ENCODE peak calls at places on chromosomes 2 and 18, in seven cellular contexts. One of them, this sample, is unnamed. For H3K9me2, the result is how much of the 10 kb centered on the place peaks cover.

GRCh38 chr2:37449686-37450392 is 105.4 kb downstream of the QPCT start:
- DNase-seq in hepatocyte: no peak
- DNase-seq in PC-3: peak
- DNase-seq in HCT116: no peak
- DNase-seq in PC-9: no peak
- DNase-seq in MM.1S: no peak
- DNase-seq in GM23248: no peak
- DNase-seq in this sample: no peak

GRCh38 chr2:97663962-97664635 is at the start of gene ACTR1B:
- DNase-seq in hepatocyte: peak
- DNase-seq in PC-3: peak
- DNase-seq in HCT116: peak
- DNase-seq in PC-9: peak
- DNase-seq in MM.1S: peak
- DNase-seq in GM23248: peak
- DNase-seq in this sample: peak

GRCh38 chr18:76823574-76823973 is 1.2 kb downstream of the ZNF236 start:
- DNase-seq in hepatocyte: peak
- DNase-seq in PC-3: no peak
- DNase-seq in HCT116: no peak
- DNase-seq in PC-9: no peak
- DNase-seq in MM.1S: no peak
- DNase-seq in GM23248: peak
- DNase-seq in this sample: peak

GRCh38 chr18:22985250-22985649 is 52.1 kb downstream of the RBBP8 start:
- DNase-seq in hepatocyte: no peak
- DNase-seq in PC-3: peak
- DNase-seq in HCT116: no peak
- DNase-seq in PC-9: no peak
- DNase-seq in MM.1S: no peak
- DNase-seq in GM23248: no peak
- DNase-seq in this sample: no peak

GRCh38 chr2:43220982-43221659 is 5.3 kb downstream of the ZFP36L2 start:
- DNase-seq in hepatocyte: peak
- DNase-seq in PC-3: no peak
- DNase-seq in HCT116: no peak
- DNase-seq in PC-9: no peak
- DNase-seq in MM.1S: peak
- DNase-seq in GM23248: peak
- DNase-seq in this sample: peak

GRCh38 chr18:58993260-58993659 is 128.6 kb downstream of the ZNF532 start:
- DNase-seq in hepatocyte: no peak
- DNase-seq in PC-3: peak
- DNase-seq in HCT116: no peak
- DNase-seq in PC-9: no peak
- DNase-seq in MM.1S: no peak
- DNase-seq in GM23248: peak
- DNase-seq in this sample: no peak

GRCh38 chr2:182784777-182785176 is 68.7 kb downstream of the DNAJC10 start:
- DNase-seq in hepatocyte: peak
- DNase-seq in PC-3: peak
- DNase-seq in HCT116: peak
- DNase-seq in PC-9: no peak
- DNase-seq in MM.1S: peak
- DNase-seq in GM23248: peak
- DNase-seq in this sample: peak

GRCh38 chr2:83069724-83070123 is 1389.4 kb downstream of the SUCLG1 start:
- DNase-seq in hepatocyte: peak
- DNase-seq in PC-3: peak
- DNase-seq in HCT116: no peak
- DNase-seq in PC-9: no peak
- DNase-seq in MM.1S: no peak
- DNase-seq in GM23248: peak
- DNase-seq in this sample: no peak

GRCh38 chr2:232588031-232588430 is 37.5 kb downstream of the EIF4E2 start:
- DNase-seq in hepatocyte: no peak
- DNase-seq in PC-3: no peak
- DNase-seq in HCT116: no peak
- DNase-seq in PC-9: no peak
- DNase-seq in MM.1S: no peak
- DNase-seq in GM23248: no peak
- DNase-seq in this sample: no peak

GRCh38 chr2:148979919-148980277 is 58.6 kb upstream of the LYPD6B start:
- DNase-seq in hepatocyte: no peak
- DNase-seq in PC-3: no peak
- DNase-seq in HCT116: no peak
- DNase-seq in PC-9: no peak
- DNase-seq in MM.1S: no peak
- DNase-seq in GM23248: no peak
- DNase-seq in this sample: no peak

GRCh38 chr2:97645112-97645699 is 656 bp upstream of the COX5B start:
- DNase-seq in hepatocyte: no peak
- DNase-seq in PC-3: no peak
- DNase-seq in HCT116: no peak
- DNase-seq in PC-9: no peak
- DNase-seq in MM.1S: no peak
- DNase-seq in GM23248: peak
- DNase-seq in this sample: peak

GRCh38 chr2:231545105-231545902 is 15.1 kb upstream of the NMUR1 start:
- DNase-seq in hepatocyte: no peak
- DNase-seq in PC-3: peak
- DNase-seq in HCT116: no peak
- DNase-seq in PC-9: peak
- DNase-seq in MM.1S: peak
- DNase-seq in GM23248: no peak
- DNase-seq in this sample: no peak

DNA sequence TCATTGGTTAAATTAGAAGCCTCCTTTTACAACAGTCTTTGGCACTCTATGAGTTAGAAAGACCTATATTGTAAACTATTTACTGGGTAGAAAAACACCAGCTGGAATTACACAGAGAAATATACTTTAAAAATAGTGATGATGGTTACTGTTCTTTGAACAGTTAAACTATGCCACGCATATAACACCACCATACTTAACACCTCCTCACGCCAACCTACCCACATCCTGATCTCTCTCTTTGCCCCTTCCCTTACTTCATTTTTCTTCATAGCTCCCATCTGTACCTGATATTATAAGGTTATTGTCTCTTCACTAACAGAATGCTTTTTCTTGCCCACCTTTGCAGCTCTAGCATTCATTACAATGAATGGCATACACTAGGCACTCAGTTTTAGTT is 173.8 kb downstream of the DPP4 start:
- DNase-seq in hepatocyte: no peak
- DNase-seq in PC-3: no peak
- DNase-seq in HCT116: no peak
- DNase-seq in PC-9: no peak
- DNase-seq in MM.1S: no peak
- DNase-seq in GM23248: no peak
- DNase-seq in this sample: no peak
- H3K9me2 ChIP-seq in hepatocyte: under half
- H3K9me2 ChIP-seq in PC-3: under half
- H3K9me2 ChIP-seq in HCT116: under half
- H3K9me2 ChIP-seq in PC-9: under half
- H3K9me2 ChIP-seq in MM.1S: under half
- H3K9me2 ChIP-seq in GM23248: under half
- H3K9me2 ChIP-seq in this sample: under half

GRCh38 chr2:144372484-144373195 is 147.3 kb downstream of the ZEB2 start:
- DNase-seq in hepatocyte: no peak
- DNase-seq in PC-3: no peak
- DNase-seq in HCT116: no peak
- DNase-seq in PC-9: no peak
- DNase-seq in MM.1S: no peak
- DNase-seq in GM23248: peak
- DNase-seq in this sample: no peak

GRCh38 chr2:144370937-144371584 is 148.9 kb downstream of the ZEB2 start:
- DNase-seq in hepatocyte: no peak
- DNase-seq in PC-3: no peak
- DNase-seq in HCT116: no peak
- DNase-seq in PC-9: no peak
- DNase-seq in MM.1S: peak
- DNase-seq in GM23248: no peak
- DNase-seq in this sample: no peak

GRCh38 chr2:144376475-144376874 is 143.4 kb downstream of the ZEB2 start:
- DNase-seq in hepatocyte: no peak
- DNase-seq in PC-3: no peak
- DNase-seq in HCT116: no peak
- DNase-seq in PC-9: no peak
- DNase-seq in MM.1S: no peak
- DNase-seq in GM23248: no peak
- DNase-seq in this sample: no peak

GRCh38 chr2:144376926-144377325 is 143.0 kb downstream of the ZEB2 start:
- DNase-seq in hepatocyte: no peak
- DNase-seq in PC-3: no peak
- DNase-seq in HCT116: no peak
- DNase-seq in PC-9: no peak
- DNase-seq in MM.1S: no peak
- DNase-seq in GM23248: no peak
- DNase-seq in this sample: no peak

GRCh38 chr2:144374163-144374661 is 145.7 kb downstream of the ZEB2 start:
- DNase-seq in hepatocyte: no peak
- DNase-seq in PC-3: peak
- DNase-seq in HCT116: no peak
- DNase-seq in PC-9: no peak
- DNase-seq in MM.1S: no peak
- DNase-seq in GM23248: peak
- DNase-seq in this sample: no peak
- H3K9me2 ChIP-seq in hepatocyte: under half
- H3K9me2 ChIP-seq in PC-3: under half
- H3K9me2 ChIP-seq in HCT116: under half
- H3K9me2 ChIP-seq in PC-9: under half
- H3K9me2 ChIP-seq in MM.1S: under half
- H3K9me2 ChIP-seq in GM23248: under half
- H3K9me2 ChIP-seq in this sample: under half

DNA sequence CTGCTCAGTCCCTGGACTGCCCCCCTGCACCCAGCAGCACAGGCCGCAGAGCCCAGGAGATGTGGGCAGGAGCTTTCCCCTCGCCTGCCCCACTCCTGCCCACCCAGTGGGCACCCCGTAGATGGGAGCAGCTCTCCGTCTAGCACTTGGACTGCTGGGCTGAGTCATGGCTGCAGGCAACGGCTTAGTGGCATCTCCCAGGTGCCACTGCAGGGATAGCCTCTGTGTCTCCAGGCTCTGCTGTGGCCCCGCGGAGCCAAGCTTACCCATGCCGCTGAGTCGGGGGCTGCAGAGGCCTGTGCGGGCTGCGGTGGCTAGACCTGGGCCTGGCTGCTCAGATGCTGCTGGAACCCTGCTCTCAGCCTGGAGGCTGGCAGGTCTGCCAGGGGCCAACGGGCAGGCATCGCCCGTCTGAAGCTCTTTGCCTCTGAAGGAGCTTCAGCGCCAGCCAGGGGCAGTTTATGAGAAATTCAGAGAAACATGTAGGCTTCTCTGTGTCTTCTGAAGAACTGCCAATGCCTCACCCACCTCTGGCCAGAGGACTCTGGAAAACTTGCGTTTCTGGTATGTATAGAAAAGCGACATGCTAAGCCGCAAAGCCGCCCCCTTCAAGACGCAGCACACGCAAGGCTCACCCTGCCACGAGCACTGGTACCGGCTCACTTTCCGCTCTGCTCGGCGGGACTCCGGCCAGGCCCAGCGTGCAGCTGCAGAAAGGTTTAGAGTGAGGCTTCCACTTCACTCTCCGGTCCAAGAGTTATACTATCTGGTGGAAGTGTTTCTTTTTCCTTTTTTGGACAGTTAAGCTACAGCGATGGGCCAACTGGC is 92.1 kb upstream of the CTDP1 start:
- DNase-seq in hepatocyte: no peak
- DNase-seq in PC-3: no peak
- DNase-seq in HCT116: no peak
- DNase-seq in PC-9: no peak
- DNase-seq in MM.1S: no peak
- DNase-seq in GM23248: no peak
- DNase-seq in this sample: no peak
- H3K9me2 ChIP-seq in hepatocyte: under half
- H3K9me2 ChIP-seq in PC-3: under half
- H3K9me2 ChIP-seq in HCT116: under half
- H3K9me2 ChIP-seq in PC-9: under half
- H3K9me2 ChIP-seq in MM.1S: under half
- H3K9me2 ChIP-seq in GM23248: under half
- H3K9me2 ChIP-seq in this sample: under half

DNA sequence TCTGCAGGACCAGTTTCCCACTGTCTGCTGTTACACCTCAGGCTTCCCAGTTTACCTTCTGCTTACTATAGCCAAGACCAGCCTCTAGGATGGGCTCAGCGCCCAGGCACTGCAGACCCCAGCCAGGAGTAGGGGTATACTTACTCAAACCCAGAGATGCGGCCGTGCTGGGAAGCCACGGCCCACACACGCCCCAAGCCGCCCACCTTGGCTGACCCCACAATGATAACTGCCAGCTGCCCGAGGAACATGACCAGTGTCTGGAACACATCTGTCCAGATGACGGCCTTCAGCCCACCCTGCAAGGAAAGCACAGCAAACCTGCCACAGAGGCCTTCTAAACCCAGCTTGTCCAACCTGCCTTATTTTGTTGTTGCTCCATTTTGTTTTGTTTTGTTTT is 6.6 kb upstream of the ATRAID start:
- DNase-seq in hepatocyte: no peak
- DNase-seq in PC-3: no peak
- DNase-seq in HCT116: no peak
- DNase-seq in PC-9: no peak
- DNase-seq in MM.1S: no peak
- DNase-seq in GM23248: no peak
- DNase-seq in this sample: no peak
- H3K9me2 ChIP-seq in hepatocyte: under half
- H3K9me2 ChIP-seq in PC-3: under half
- H3K9me2 ChIP-seq in HCT116: under half
- H3K9me2 ChIP-seq in PC-9: under half
- H3K9me2 ChIP-seq in MM.1S: under half
- H3K9me2 ChIP-seq in GM23248: under half
- H3K9me2 ChIP-seq in this sample: under half

DNA sequence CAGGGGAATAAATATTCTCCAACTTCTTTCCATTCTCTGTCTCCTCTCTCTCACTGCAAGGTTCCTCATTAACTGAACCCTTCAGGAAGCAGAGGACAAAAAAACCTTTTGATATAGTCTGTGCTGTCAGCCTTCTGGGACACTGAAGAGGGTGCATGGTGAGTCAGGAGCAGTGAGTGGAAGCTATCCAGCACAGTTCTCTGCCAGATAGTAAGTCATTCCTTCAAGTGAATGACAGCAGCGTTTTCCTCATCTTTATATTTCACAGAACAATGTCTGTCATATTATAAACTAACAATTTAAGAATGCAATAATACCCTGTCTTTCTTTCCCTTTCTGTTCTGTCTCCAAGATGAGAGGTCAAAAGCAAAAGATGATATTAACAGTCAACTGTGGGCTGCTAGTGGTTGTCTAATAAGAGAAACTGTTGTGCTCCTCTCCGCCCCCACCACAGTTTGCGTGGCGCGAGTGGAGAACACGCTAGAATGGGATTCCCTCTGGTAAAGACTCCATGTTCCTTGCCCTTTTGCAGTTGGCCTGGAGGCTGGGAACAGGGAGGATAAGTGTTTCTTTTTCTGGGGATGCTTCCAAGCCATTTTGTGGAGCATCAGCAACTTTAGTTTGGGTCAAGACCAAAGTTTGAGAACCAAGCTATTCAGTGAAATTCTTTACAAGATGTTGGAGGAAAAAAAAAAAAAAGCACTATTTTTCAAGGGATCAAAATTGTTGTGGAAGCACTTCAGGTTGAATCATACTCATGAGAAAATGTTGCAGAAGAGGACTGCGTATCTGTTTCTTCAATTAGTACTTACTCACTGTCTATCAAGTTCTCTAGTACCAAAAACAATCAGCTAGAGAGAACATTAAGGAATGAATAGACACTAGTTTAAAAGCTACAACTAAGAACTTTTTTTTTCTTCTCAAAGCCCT is 430.2 kb downstream of the SETBP1 start:
- DNase-seq in hepatocyte: no peak
- DNase-seq in PC-3: peak
- DNase-seq in HCT116: no peak
- DNase-seq in PC-9: no peak
- DNase-seq in MM.1S: no peak
- DNase-seq in GM23248: peak
- DNase-seq in this sample: no peak
- H3K9me2 ChIP-seq in hepatocyte: under half
- H3K9me2 ChIP-seq in PC-3: under half
- H3K9me2 ChIP-seq in HCT116: under half
- H3K9me2 ChIP-seq in PC-9: under half
- H3K9me2 ChIP-seq in MM.1S: under half
- H3K9me2 ChIP-seq in GM23248: under half
- H3K9me2 ChIP-seq in this sample: under half

This sample was measured in GM23338.